ENCODE peak calls at places on chromosomes 1 and 21, in ten cellular contexts. W is transverse colon; N is fibroblast of the aortic adventitia; U is choroid plexus epithelial cell; Q is GM23338; I is body of pancreas; D is sigmoid colon; Z is psoas muscle; C is endodermal cell; A is CD8-positive, alpha-beta T cell. S is an unnamed sample.

GRCh38 chr1:47424336-47424982 is 8.4 kb downstream of the FOXE3 start:
- DNase-seq in W (no peak), C (peak; percentile 93), D (no peak), Q (peak; percentile 95), U (peak; percentile 60), N (peak; percentile 74), I (no peak), A (no peak), Z (no peak), S (no peak)

GRCh38 chr1:84271452-84272273 is 29.8 kb upstream of the SAMD13 start:
- DNase-seq in Q (peak; percentile 43), N (no peak), D (no peak), Z (no peak), A (no peak), C (no peak), I (no peak), U (peak; percentile 72), W (peak; percentile 51), S (no peak)

GRCh38 chr1:246647113-246647512 is 77.1 kb upstream of the SCCPDH start:
- DNase-seq in W (peak; percentile 24), A (no peak), Q (peak; percentile 94), N (peak; percentile 76), C (peak; percentile 91), D (peak; percentile 77), U (peak; percentile 85), I (no peak), Z (peak; percentile 77), S (no peak)

GRCh38 chr1:51661081-51661518 is 44.2 kb downstream of the OSBPL9 start:
- DNase-seq in Q (no peak), Z (no peak), N (peak; percentile 99), D (no peak), U (peak; percentile 97), I (no peak), W (no peak), A (no peak), C (no peak), S (no peak)

GRCh38 chr1:18962121-18962721 is 5.7 kb upstream of the IFFO2 start:
- DNase-seq in I (peak; percentile 30), A (no peak), Z (no peak), C (no peak), U (no peak), D (peak; percentile 73), N (peak; percentile 74), W (peak; percentile 54), Q (no peak), S (no peak)

GRCh38 chr21:43921602-43921978 is 56.6 kb downstream of the AGPAT3 start:
- DNase-seq in N (no peak), U (no peak), D (no peak), I (no peak), C (no peak), Z (no peak), Q (peak; percentile 47), A (peak; percentile 24), W (no peak), S (no peak)

GRCh38 chr1:2290595-2291510 is 62.7 kb downstream of the SKI start:
- DNase-seq in C (no peak), W (peak; percentile 82), I (peak; percentile 30), D (peak; percentile 93), Z (peak; percentile 88), Q (no peak), A (peak; percentile 61), N (peak; percentile 98), U (peak; percentile 95), S (no peak)

GRCh38 chr1:58620259-58620658 is 43.2 kb upstream of the TACSTD2 start:
- DNase-seq in Z (no peak), W (peak; percentile 42), D (no peak), A (no peak), Q (peak; percentile 45), N (no peak), I (peak; percentile 65), U (no peak), C (peak; percentile 80), S (no peak)

GRCh38 chr1:8456306-8456912 is 138.5 kb downstream of the SLC45A1 start:
- DNase-seq in Z (no peak), N (peak; percentile 68), C (no peak), W (no peak), Q (no peak), D (no peak), U (peak; percentile 86), I (no peak), A (no peak), S (no peak)

GRCh38 chr1:156062189-156062588 is 1.2 kb downstream of the RAB25 start:
- DNase-seq in D (no peak), N (no peak), U (peak; percentile 65), C (peak; percentile 57), Q (no peak), Z (no peak), I (no peak), A (no peak), W (peak; percentile 67), S (no peak)

DNA sequence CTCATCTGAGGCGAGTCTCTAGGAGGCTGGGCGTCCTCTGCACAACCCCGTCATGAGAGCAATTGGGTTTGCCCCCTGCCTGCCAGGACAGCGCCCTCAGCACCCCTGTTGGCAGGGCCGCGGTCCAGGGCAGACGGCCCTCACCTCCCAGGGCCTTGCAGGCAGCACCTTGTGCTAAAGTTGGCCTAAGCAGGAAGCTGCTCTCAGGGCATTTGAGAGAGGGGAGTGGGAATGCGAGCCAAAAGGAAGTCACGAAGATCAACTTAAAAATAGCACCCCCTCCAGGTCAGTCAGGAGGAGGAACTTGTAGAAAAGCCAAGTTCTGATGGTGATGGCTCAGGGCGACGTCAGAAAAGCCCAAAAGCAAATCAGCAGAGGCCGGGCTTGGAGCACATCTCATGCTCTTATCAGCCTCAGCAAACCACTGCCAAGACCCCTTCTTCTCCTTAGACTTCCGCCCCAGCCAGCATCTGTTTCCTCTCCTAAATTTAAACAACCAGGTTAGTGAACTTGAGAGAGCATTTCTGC is 12.6 kb upstream of the ADORA3 start:
- DNase-seq in N (peak; percentile 85), W (peak; percentile 37), D (peak; percentile 71), Q (peak; percentile 93), C (peak; percentile 79), Z (peak; percentile 58), A (no peak), I (no peak), U (peak; percentile 68), S (no peak)
- TF ChIP-seq CTCF in N (peak; percentile 27), W (no peak), D (no peak), Q (peak; percentile 62), C (peak; percentile 68), Z (peak; percentile 14), A (peak; percentile 43), I (no peak), U (peak; percentile 52), S (no peak)

DNA sequence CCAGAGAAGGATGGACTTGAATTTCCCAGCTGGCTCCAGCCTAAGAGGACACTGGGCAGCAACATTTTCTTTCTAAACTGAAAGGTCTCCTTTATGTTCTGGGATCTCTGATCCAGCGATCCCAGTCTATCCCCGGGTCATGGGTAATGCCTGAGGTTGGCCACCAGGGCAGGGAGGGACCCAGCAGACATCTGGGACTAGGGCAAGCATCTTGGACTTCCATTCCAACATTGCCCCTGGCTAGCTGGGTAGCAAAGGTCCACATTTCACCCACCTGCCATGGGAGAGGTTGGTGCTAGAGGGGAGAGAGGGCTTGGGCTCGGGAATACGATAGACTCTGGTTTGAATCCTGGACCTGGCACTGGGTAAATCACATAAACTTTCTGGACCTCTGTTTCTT is 84.6 kb downstream of the LRRN2 start:
- DNase-seq in D (no peak), W (no peak), A (no peak), N (no peak), Q (peak; percentile 62), I (no peak), C (peak; percentile 72), Z (no peak), U (no peak), S (no peak)
- TF ChIP-seq CTCF in D (no peak), W (no peak), A (no peak), N (peak; percentile 32), Q (peak; percentile 36), I (no peak), C (peak; percentile 69), Z (no peak), U (no peak), S (no peak)

DNA sequence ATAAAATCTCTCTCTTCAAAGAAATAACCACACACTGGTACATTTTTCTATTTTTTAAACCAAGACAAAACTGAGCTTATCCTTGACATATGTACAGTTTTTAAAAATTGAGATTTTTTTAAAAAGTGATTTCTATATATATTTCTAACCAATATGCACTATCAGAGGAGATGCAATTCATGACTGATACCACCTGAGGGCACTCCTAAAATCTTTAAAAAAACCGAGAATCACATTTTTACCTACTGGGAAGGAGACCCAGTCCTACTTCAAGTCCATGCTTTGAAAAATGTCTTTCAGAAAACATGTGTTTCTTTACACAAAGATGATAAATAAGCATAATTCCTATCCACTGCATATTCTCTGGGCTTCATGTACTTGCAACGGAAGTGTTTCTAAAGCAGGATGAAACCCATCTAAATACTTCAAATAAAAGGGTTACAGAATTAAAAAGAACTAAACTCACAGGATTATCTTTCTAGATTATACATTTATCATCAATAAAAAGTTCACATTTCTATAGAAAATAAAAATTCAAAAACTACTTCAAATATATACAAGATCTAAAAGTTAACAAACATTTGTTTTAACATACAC is 98.6 kb downstream of the ENAH start:
- DNase-seq in D (no peak), W (no peak), Z (no peak), U (peak; percentile 65), Q (peak; percentile 64), I (no peak), N (peak; percentile 65), C (no peak), A (no peak), S (no peak)
- TF ChIP-seq CTCF in D (peak; percentile 35), W (peak; percentile 55), Z (peak; percentile 62), U (peak; percentile 61), Q (no peak), I (peak; percentile 25), N (peak; percentile 61), C (peak; percentile 76), A (peak; percentile 63), S (peak; percentile 66)

GRCh38 chr1:115463347-115463746 is 125.3 kb upstream of the NGF start:
- DNase-seq in U (peak; percentile 28), D (no peak), A (no peak), C (no peak), Z (no peak), I (peak; percentile 24), W (no peak), N (no peak), Q (no peak), S (peak; percentile 42)

GRCh38 chr1:115459161-115459560 is 121.1 kb upstream of the NGF start:
- DNase-seq in D (no peak), W (no peak), C (no peak), A (no peak), Z (no peak), U (no peak), N (no peak), I (no peak), Q (no peak), S (no peak)

GRCh38 chr1:115458426-115459114 is 120.5 kb upstream of the NGF start:
- DNase-seq in U (no peak), D (no peak), Z (no peak), Q (no peak), I (no peak), W (no peak), A (no peak), C (no peak), N (no peak), S (no peak)

GRCh38 chr1:115462677-115463076 is 124.6 kb upstream of the NGF start:
- DNase-seq in W (no peak), Z (no peak), Q (no peak), I (no peak), U (no peak), D (no peak), N (no peak), C (no peak), A (no peak), S (no peak)

DNA sequence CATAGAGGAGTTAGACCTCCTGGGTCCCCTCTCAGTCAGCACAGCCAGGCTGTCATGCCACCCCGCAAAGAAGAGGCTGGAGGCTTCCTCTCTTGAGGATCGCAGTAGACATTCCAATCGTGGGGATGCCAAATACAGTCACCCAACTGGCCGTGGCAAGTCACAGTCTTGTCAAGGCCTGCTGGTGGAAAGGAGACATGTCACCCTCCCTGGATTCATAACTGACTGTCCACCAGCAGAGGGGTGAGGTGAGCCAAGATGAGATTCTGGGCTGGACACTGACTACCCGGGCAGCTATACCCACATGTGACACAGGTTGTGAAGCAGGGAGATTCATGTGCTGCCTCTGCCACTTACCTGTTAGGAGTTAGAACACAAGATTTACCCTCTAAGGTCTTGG is 123.5 kb upstream of the NGF start:
- DNase-seq in I (no peak), Z (no peak), U (no peak), D (no peak), W (no peak), A (no peak), N (no peak), Q (no peak), C (no peak), S (no peak)
- TF ChIP-seq CTCF in I (no peak), Z (no peak), U (no peak), D (no peak), W (no peak), A (no peak), N (no peak), Q (no peak), C (peak; percentile 47), S (no peak)

S was measured in osteocyte.